ENCODE peak calls at places on chromosomes 13 and 19, in ten cellular contexts. One of them, this sample, is unnamed.

GRCh38 chr13:111919826-111920225 is 147.1 kb upstream of the SOX1 start:
- DNase-seq in MV-4-11: no peak
- DNase-seq in substantia nigra: no peak
- DNase-seq in RWPE1: no peak
- DNase-seq in NK-92 treated with Interleukin-12 subunit alpha and Interleukin-12 subunit beta, amount 100 ng/mL, for 24 hours: no peak
- DNase-seq in omental fat pad: no peak
- DNase-seq in PC-3: no peak
- DNase-seq in pancreas: no peak
- DNase-seq in NCI-H2081: no peak
- DNase-seq in lower leg skin: peak
- DNase-seq in this sample: no peak

GRCh38 chr19:19548915-19549537 is 11.0 kb downstream of the CILP2 start:
- DNase-seq in MV-4-11: peak
- DNase-seq in substantia nigra: no peak
- DNase-seq in RWPE1: no peak
- DNase-seq in NK-92 treated with Interleukin-12 subunit alpha and Interleukin-12 subunit beta, amount 100 ng/mL, for 24 hours: no peak
- DNase-seq in omental fat pad: no peak
- DNase-seq in PC-3: no peak
- DNase-seq in pancreas: no peak
- DNase-seq in NCI-H2081: no peak
- DNase-seq in lower leg skin: no peak
- DNase-seq in this sample: no peak

GRCh38 chr13:26412961-26413716 is 144.3 kb upstream of the WASF3 start:
- DNase-seq in MV-4-11: no peak
- DNase-seq in substantia nigra: no peak
- DNase-seq in RWPE1: no peak
- DNase-seq in NK-92 treated with Interleukin-12 subunit alpha and Interleukin-12 subunit beta, amount 100 ng/mL, for 24 hours: no peak
- DNase-seq in omental fat pad: no peak
- DNase-seq in PC-3: no peak
- DNase-seq in pancreas: no peak
- DNase-seq in NCI-H2081: no peak
- DNase-seq in lower leg skin: no peak
- DNase-seq in this sample: no peak

GRCh38 chr13:30895773-30896172 is 10.3 kb upstream of the MEDAG start:
- DNase-seq in MV-4-11: no peak
- DNase-seq in substantia nigra: no peak
- DNase-seq in RWPE1: peak
- DNase-seq in NK-92 treated with Interleukin-12 subunit alpha and Interleukin-12 subunit beta, amount 100 ng/mL, for 24 hours: no peak
- DNase-seq in omental fat pad: no peak
- DNase-seq in PC-3: no peak
- DNase-seq in pancreas: no peak
- DNase-seq in NCI-H2081: no peak
- DNase-seq in lower leg skin: peak
- DNase-seq in this sample: no peak

GRCh38 chr19:17289489-17289888 is 7.8 kb downstream of the ANKLE1 start:
- DNase-seq in MV-4-11: peak
- DNase-seq in substantia nigra: peak
- DNase-seq in RWPE1: peak
- DNase-seq in NK-92 treated with Interleukin-12 subunit alpha and Interleukin-12 subunit beta, amount 100 ng/mL, for 24 hours: no peak
- DNase-seq in omental fat pad: no peak
- DNase-seq in PC-3: peak
- DNase-seq in pancreas: no peak
- DNase-seq in NCI-H2081: peak
- DNase-seq in lower leg skin: no peak
- DNase-seq in this sample: no peak

GRCh38 chr13:32211788-32212187 is 103.4 kb downstream of the ZAR1L start:
- DNase-seq in MV-4-11: no peak
- DNase-seq in substantia nigra: no peak
- DNase-seq in RWPE1: no peak
- DNase-seq in NK-92 treated with Interleukin-12 subunit alpha and Interleukin-12 subunit beta, amount 100 ng/mL, for 24 hours: no peak
- DNase-seq in omental fat pad: no peak
- DNase-seq in PC-3: no peak
- DNase-seq in pancreas: no peak
- DNase-seq in NCI-H2081: no peak
- DNase-seq in lower leg skin: no peak
- DNase-seq in this sample: no peak

GRCh38 chr19:1105217-1105872 is 1.6 kb downstream of the GPX4 start:
- DNase-seq in MV-4-11: no peak
- DNase-seq in substantia nigra: no peak
- DNase-seq in RWPE1: peak
- DNase-seq in NK-92 treated with Interleukin-12 subunit alpha and Interleukin-12 subunit beta, amount 100 ng/mL, for 24 hours: no peak
- DNase-seq in omental fat pad: no peak
- DNase-seq in PC-3: peak
- DNase-seq in pancreas: no peak
- DNase-seq in NCI-H2081: no peak
- DNase-seq in lower leg skin: no peak
- DNase-seq in this sample: no peak

GRCh38 chr19:10764340-10764894 is 46.5 kb downstream of the DNM2 start:
- DNase-seq in MV-4-11: no peak
- DNase-seq in substantia nigra: no peak
- DNase-seq in RWPE1: no peak
- DNase-seq in NK-92 treated with Interleukin-12 subunit alpha and Interleukin-12 subunit beta, amount 100 ng/mL, for 24 hours: no peak
- DNase-seq in omental fat pad: no peak
- DNase-seq in PC-3: no peak
- DNase-seq in pancreas: no peak
- DNase-seq in NCI-H2081: no peak
- DNase-seq in lower leg skin: no peak
- DNase-seq in this sample: no peak

GRCh38 chr19:49677901-49678674 is 1.0 kb downstream of the PRMT1 start:
- DNase-seq in MV-4-11: peak
- DNase-seq in substantia nigra: peak
- DNase-seq in RWPE1: peak
- DNase-seq in NK-92 treated with Interleukin-12 subunit alpha and Interleukin-12 subunit beta, amount 100 ng/mL, for 24 hours: peak
- DNase-seq in omental fat pad: peak
- DNase-seq in PC-3: peak
- DNase-seq in pancreas: peak
- DNase-seq in NCI-H2081: peak
- DNase-seq in lower leg skin: peak
- DNase-seq in this sample: peak

GRCh38 chr13:110044521-110045200 is 258.3 kb upstream of the IRS2 start:
- DNase-seq in MV-4-11: no peak
- DNase-seq in substantia nigra: no peak
- DNase-seq in RWPE1: no peak
- DNase-seq in NK-92 treated with Interleukin-12 subunit alpha and Interleukin-12 subunit beta, amount 100 ng/mL, for 24 hours: no peak
- DNase-seq in omental fat pad: no peak
- DNase-seq in PC-3: no peak
- DNase-seq in pancreas: no peak
- DNase-seq in NCI-H2081: no peak
- DNase-seq in lower leg skin: no peak
- DNase-seq in this sample: no peak

GRCh38 chr13:106440846-106441245 is 94.6 kb downstream of the EFNB2 start:
- DNase-seq in MV-4-11: no peak
- DNase-seq in substantia nigra: no peak
- DNase-seq in RWPE1: no peak
- DNase-seq in NK-92 treated with Interleukin-12 subunit alpha and Interleukin-12 subunit beta, amount 100 ng/mL, for 24 hours: no peak
- DNase-seq in omental fat pad: no peak
- DNase-seq in PC-3: no peak
- DNase-seq in pancreas: no peak
- DNase-seq in NCI-H2081: no peak
- DNase-seq in lower leg skin: no peak
- DNase-seq in this sample: no peak

GRCh38 chr19:3899531-3900294 is 19.2 kb downstream of the ATCAY start:
- DNase-seq in MV-4-11: no peak
- DNase-seq in substantia nigra: no peak
- DNase-seq in RWPE1: no peak
- DNase-seq in NK-92 treated with Interleukin-12 subunit alpha and Interleukin-12 subunit beta, amount 100 ng/mL, for 24 hours: no peak
- DNase-seq in omental fat pad: no peak
- DNase-seq in PC-3: peak
- DNase-seq in pancreas: no peak
- DNase-seq in NCI-H2081: no peak
- DNase-seq in lower leg skin: no peak
- DNase-seq in this sample: no peak

GRCh38 chr19:48390188-48391099 is 907 bp downstream of the KDELR1 start:
- DNase-seq in MV-4-11: peak
- DNase-seq in substantia nigra: peak
- DNase-seq in RWPE1: peak
- DNase-seq in NK-92 treated with Interleukin-12 subunit alpha and Interleukin-12 subunit beta, amount 100 ng/mL, for 24 hours: peak
- DNase-seq in omental fat pad: no peak
- DNase-seq in PC-3: no peak
- DNase-seq in pancreas: peak
- DNase-seq in NCI-H2081: peak
- DNase-seq in lower leg skin: peak
- DNase-seq in this sample: peak

GRCh38 chr13:112441226-112441625 is 65.1 kb downstream of the SPACA7 start:
- DNase-seq in MV-4-11: no peak
- DNase-seq in substantia nigra: no peak
- DNase-seq in RWPE1: no peak
- DNase-seq in NK-92 treated with Interleukin-12 subunit alpha and Interleukin-12 subunit beta, amount 100 ng/mL, for 24 hours: no peak
- DNase-seq in omental fat pad: no peak
- DNase-seq in PC-3: no peak
- DNase-seq in pancreas: no peak
- DNase-seq in NCI-H2081: no peak
- DNase-seq in lower leg skin: peak
- DNase-seq in this sample: no peak

GRCh38 chr19:11384778-11385129 is 640 bp upstream of the EPOR start:
- DNase-seq in MV-4-11: no peak
- DNase-seq in substantia nigra: no peak
- DNase-seq in RWPE1: no peak
- DNase-seq in NK-92 treated with Interleukin-12 subunit alpha and Interleukin-12 subunit beta, amount 100 ng/mL, for 24 hours: no peak
- DNase-seq in omental fat pad: no peak
- DNase-seq in PC-3: no peak
- DNase-seq in pancreas: no peak
- DNase-seq in NCI-H2081: no peak
- DNase-seq in lower leg skin: no peak
- DNase-seq in this sample: no peak

GRCh38 chr19:18429717-18430416 is 8.1 kb downstream of the ISYNA1 start:
- DNase-seq in MV-4-11: no peak
- DNase-seq in substantia nigra: no peak
- DNase-seq in RWPE1: no peak
- DNase-seq in NK-92 treated with Interleukin-12 subunit alpha and Interleukin-12 subunit beta, amount 100 ng/mL, for 24 hours: no peak
- DNase-seq in omental fat pad: no peak
- DNase-seq in PC-3: no peak
- DNase-seq in pancreas: no peak
- DNase-seq in NCI-H2081: no peak
- DNase-seq in lower leg skin: no peak
- DNase-seq in this sample: no peak

This sample was measured in effector memory CD4-positive, alpha-beta T cell.